ENCODE peak calls at places on chromosomes 6 and 20, in six cellular contexts. B is cardiac fibroblast, K is breast epithelium, I is SK-N-SH, V is mucosa of descending colon, S is HL-60. C is an unnamed sample.

GRCh38 chr20:4929686-4930397 is 71.5 kb downstream of the SLC23A2 start:
- DNase-seq in B (peak; percentile 43), S (peak; percentile 25), K (no peak), V (no peak), I (no peak), C (peak; percentile 33)

GRCh38 chr20:44615169-44615791 is 32.9 kb downstream of the PKIG start:
- DNase-seq in S (no peak), V (no peak), I (no peak), K (no peak), B (no peak), C (peak; percentile 23)

GRCh38 chr20:33733654-33734576 is 2.1 kb downstream of the ZNF341 start:
- DNase-seq in V (peak; percentile 71), K (no peak), B (peak; percentile 86), I (no peak), S (peak; percentile 66), C (peak; percentile 81)

GRCh38 chr6:117237561-117237960 is 27.8 kb upstream of the VGLL2 start:
- DNase-seq in K (no peak), V (no peak), S (no peak), I (no peak), B (peak; percentile 14), C (no peak)

GRCh38 chr6:149212202-149212601 is 105.3 kb upstream of the TAB2 start:
- DNase-seq in K (no peak), S (no peak), B (no peak), V (no peak), I (no peak), C (no peak)

GRCh38 chr6:21610376-21610775 is 16.8 kb downstream of the SOX4 start:
- DNase-seq in S (no peak), V (no peak), K (no peak), I (no peak), B (no peak), C (no peak)

GRCh38 chr6:170063431-170063830 is 227.4 kb downstream of the DLL1 start:
- DNase-seq in I (no peak), B (no peak), K (peak; percentile 36), V (no peak), S (no peak), C (no peak)

GRCh38 chr20:1448081-1448627 is 18.5 kb downstream of the NSFL1C start:
- DNase-seq in V (no peak), B (no peak), S (no peak), I (no peak), K (no peak), C (no peak)

GRCh38 chr20:62735331-62735821 is 26.7 kb downstream of the NTSR1 start:
- DNase-seq in V (peak; percentile 19), S (no peak), B (no peak), I (no peak), K (peak; percentile 41), C (no peak)

GRCh38 chr6:17505062-17505476 is 95.0 kb upstream of the FAM8A1 start:
- DNase-seq in K (no peak), S (no peak), I (peak; percentile 32), B (peak; percentile 14), V (no peak), C (peak; percentile 5)

GRCh38 chr6:143884161-143884560 is 19.9 kb downstream of the ZC2HC1B start:
- DNase-seq in S (no peak), I (no peak), K (no peak), B (no peak), V (no peak), C (no peak)

GRCh38 chr6:139316622-139317317 is 25.0 kb upstream of the TXLNB start:
- DNase-seq in B (no peak), I (no peak), S (no peak), V (no peak), K (no peak), C (no peak)

GRCh38 chr20:24446811-24447210 is 22.6 kb upstream of the SYNDIG1 start:
- DNase-seq in I (no peak), S (no peak), K (no peak), V (no peak), B (no peak), C (no peak)

GRCh38 chr6:39269971-39270370 is 40.7 kb upstream of the KCNK5 start:
- DNase-seq in B (no peak), I (no peak), S (no peak), K (no peak), V (no peak), C (no peak)

GRCh38 chr6:327538-328183 is 35.4 kb downstream of the DUSP22 start:
- DNase-seq in B (peak; percentile 33), I (peak; percentile 52), K (no peak), S (no peak), V (no peak), C (peak; percentile 54)

GRCh38 chr20:57440678-57441509 is 49.7 kb downstream of the RBM38 start:
- DNase-seq in I (peak; percentile 88), S (no peak), K (peak; percentile 65), B (peak; percentile 28), V (peak; percentile 66), C (peak; percentile 73)

GRCh38 chr6:84027340-84028183 is 6.0 kb upstream of the MRAP2 start:
- DNase-seq in S (no peak), B (no peak), K (no peak), V (peak; percentile 60), I (peak; percentile 71), C (peak; percentile 83)

GRCh38 chr6:3208775-3209113 is 18.7 kb downstream of the TUBB2B start:
- DNase-seq in S (no peak), V (no peak), I (no peak), K (no peak), B (no peak), C (no peak)
- H3K4me3 ChIP-seq in S (no peak overlapping the region), V (no peak overlapping the region), I (peak overlapping the region; percentile 11), K (no peak overlapping the region), B (no peak overlapping the region), C (peak overlapping the region; percentile 17)

DNA sequence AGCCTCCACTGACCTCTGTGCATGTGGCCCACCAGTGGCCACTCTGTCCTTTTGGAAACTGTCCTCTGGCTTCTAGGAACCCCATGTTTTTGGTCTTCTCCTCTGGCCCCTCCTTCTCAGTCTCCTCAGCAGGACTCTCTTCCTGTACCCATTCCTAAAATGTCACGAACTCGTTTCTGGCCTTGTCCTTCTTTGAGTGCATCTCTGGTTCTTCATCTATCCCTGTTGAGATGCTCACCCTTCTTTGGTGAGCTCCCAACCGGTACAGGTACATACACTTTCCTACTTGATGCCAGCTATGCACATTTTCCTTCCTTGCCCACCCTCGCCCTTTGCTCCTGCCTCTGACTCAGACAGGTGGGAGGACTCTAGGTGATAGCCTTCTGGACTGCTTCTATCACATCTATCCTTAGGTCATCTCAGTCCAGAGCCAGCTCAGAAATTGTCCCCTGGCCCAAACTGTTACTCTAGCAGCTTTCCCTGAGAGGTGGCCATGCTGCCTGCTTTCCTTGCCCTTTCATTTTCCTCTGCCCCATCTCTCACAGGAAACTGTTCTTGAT is 14.8 kb upstream of the NNAT start:
- DNase-seq in V (no peak), K (no peak), I (no peak), B (no peak), S (no peak), C (no peak)
- TF ChIP-seq CTCF in V (no peak), K (no peak), I (no peak), B (no peak), S (no peak), C (no peak)

GRCh38 chr6:43494321-43494720 is 15.8 kb downstream of the LRRC73 start:
- DNase-seq in B (no peak), I (no peak), V (no peak), S (no peak), K (no peak), C (no peak)

GRCh38 chr6:43493230-43493629 is 15.9 kb downstream of the TJAP1 start:
- DNase-seq in I (no peak), K (no peak), B (no peak), S (no peak), V (no peak), C (no peak)

GRCh38 chr6:43493833-43494232 is 16.3 kb downstream of the LRRC73 start:
- DNase-seq in V (no peak), I (no peak), S (no peak), B (no peak), K (no peak), C (no peak)

GRCh38 chr6:43491750-43492661 is 14.6 kb downstream of the TJAP1 start:
- DNase-seq in K (peak; percentile 74), B (peak; percentile 77), I (peak; percentile 52), S (no peak), V (peak; percentile 73), C (peak; percentile 73)

DNA sequence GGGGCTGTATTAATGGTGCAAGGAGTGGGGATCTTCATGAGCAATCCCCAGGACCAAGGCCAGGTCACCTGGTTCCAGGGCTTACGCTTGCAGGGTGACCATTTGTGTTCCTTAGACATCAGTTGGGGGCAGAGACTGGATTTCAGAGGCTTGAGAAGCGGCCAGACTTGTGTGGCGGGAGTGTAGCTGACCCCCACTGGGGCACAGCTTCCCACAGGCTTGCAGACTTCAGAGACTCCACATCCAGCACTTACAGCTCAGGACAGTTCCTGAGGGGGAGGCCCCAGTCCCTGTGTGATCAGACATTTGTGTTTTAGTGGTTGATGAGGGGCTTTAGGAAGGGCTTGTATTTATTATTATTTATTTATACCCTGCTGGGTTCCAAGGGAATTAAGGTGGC is 15.3 kb downstream of the TJAP1 start:
- DNase-seq in S (no peak), I (no peak), K (no peak), V (no peak), B (no peak), C (no peak)
- H3K4me3 ChIP-seq in S (no peak overlapping the region), I (no peak overlapping the region), K (no peak overlapping the region), V (no peak overlapping the region), B (no peak overlapping the region), C (no peak overlapping the region)

GRCh38 chr6:95923518-95923917 is 92.3 kb upstream of the FUT9 start:
- DNase-seq in I (peak; percentile 10), V (no peak), K (no peak), S (no peak), B (peak; percentile 1), C (no peak)
- TF ChIP-seq CTCF in I (peak; percentile 45), V (no peak), K (no peak), S (peak; percentile 5), B (peak; percentile 3), C (no peak)

DNA sequence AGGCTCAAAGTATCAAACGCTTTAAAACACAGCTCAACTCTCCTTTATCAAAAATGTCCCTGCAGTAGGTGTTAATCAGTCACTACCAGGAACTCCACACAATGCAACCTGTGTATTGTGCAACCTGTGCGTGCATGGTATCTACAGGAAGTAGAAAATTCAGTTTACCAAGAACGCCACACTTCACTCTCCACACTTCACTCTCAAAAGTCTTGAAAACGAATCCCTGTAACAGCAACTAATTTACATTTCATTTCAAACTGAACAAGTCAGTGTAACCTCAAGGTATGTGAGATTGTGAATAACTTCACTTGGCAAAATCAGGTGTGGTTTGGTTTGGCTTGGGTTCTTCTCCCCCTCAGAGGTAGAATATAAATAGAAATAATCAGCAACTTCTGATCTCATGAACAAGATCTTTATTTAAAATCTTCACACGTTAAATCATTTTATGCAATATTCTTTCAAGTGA is 1.6 kb downstream of the RALGAPA2 start:
- DNase-seq in S (peak; percentile 93), K (no peak), V (no peak), B (no peak), I (no peak), C (no peak)
- H3K4me3 ChIP-seq in S (peak overlapping the region; percentile 98), K (peak overlapping the region; percentile 98), V (no peak overlapping the region), B (no peak overlapping the region), I (no peak overlapping the region), C (no peak overlapping the region)